ENCODE peak calls at places on chromosomes 11 and 22, in ten cellular contexts. A, X, L, Z, F, G, P, O, N and U are unnamed samples.
A peak's percentile ranks its signal among the peaks of the same experiment; 100 is the strongest.

GRCh38 chr11:83046626-83047172 is 25.0 kb downstream of the RAB30 start:
- DNase-seq in A (no peak), P (no peak), N (no peak), F (no peak), O (no peak), X (no peak), Z (peak; percentile 37), L (no peak), G (no peak), U (no peak)

GRCh38 chr11:2901854-2902783 is 16.5 kb upstream of the CDKN1C start:
- DNase-seq in L (peak; percentile 93), A (peak; percentile 69), F (peak; percentile 93), P (peak; percentile 98), X (peak; percentile 64), N (peak; percentile 42), Z (peak; percentile 87), G (peak; percentile 96), O (peak; percentile 79), U (peak; percentile 46)

GRCh38 chr22:21443057-21443734 is 24.0 kb upstream of the TMEM191C start:
- DNase-seq in G (peak; percentile 11), F (no peak), L (peak; percentile 3), N (no peak), O (no peak), A (no peak), P (no peak), X (no peak), Z (no peak), U (no peak)

GRCh38 chr11:10323793-10324170 is 18.9 kb downstream of the ADM start:
- DNase-seq in O (no peak), P (no peak), N (no peak), X (no peak), F (no peak), G (no peak), Z (peak; percentile 47), A (no peak), L (no peak), U (no peak)

GRCh38 chr11:107696140-107696539 is 15.7 kb downstream of the SLN start:
- DNase-seq in Z (peak; percentile 97), X (no peak), G (no peak), P (peak; percentile 9), N (peak; percentile 82), F (no peak), A (peak; percentile 61), O (no peak), L (no peak), U (peak; percentile 96)

GRCh38 chr11:77047007-77047927 is 13.1 kb downstream of the B3GNT6 start:
- DNase-seq in X (peak; percentile 93), L (peak; percentile 91), A (peak; percentile 82), Z (peak; percentile 91), O (peak; percentile 84), P (peak; percentile 50), G (peak; percentile 74), F (peak; percentile 47), N (peak; percentile 65), U (peak; percentile 76)

GRCh38 chr11:91972665-91973266 is 251.9 kb upstream of the FAT3 start:
- DNase-seq in Z (no peak), L (no peak), X (no peak), A (no peak), G (no peak), N (no peak), P (no peak), F (no peak), O (no peak), U (no peak)

GRCh38 chr22:50544746-50545253 is 899 bp upstream of the KLHDC7B start:
- DNase-seq in Z (no peak), L (no peak), G (peak; percentile 19), A (no peak), F (no peak), O (no peak), X (no peak), P (no peak), N (no peak), U (no peak)

GRCh38 chr11:72711141-72711540 is 36.9 kb upstream of the PDE2A start:
- DNase-seq in Z (no peak), G (no peak), O (no peak), N (no peak), A (no peak), L (no peak), P (no peak), F (no peak), X (no peak), U (no peak)

GRCh38 chr22:39144101-39144815 is 8.2 kb downstream of the CBX7 start:
- DNase-seq in O (peak; percentile 61), L (peak; percentile 39), A (no peak), P (peak; percentile 47), G (no peak), F (no peak), X (no peak), Z (peak; percentile 30), N (no peak), U (no peak)

GRCh38 chr11:18368236-18368635 is 26.1 kb upstream of the LDHA start:
- DNase-seq in Z (peak; percentile 69), A (no peak), L (no peak), N (no peak), G (no peak), O (no peak), X (no peak), F (no peak), P (peak; percentile 30), U (no peak)

GRCh38 chr11:5129457-5129877 is 8.7 kb downstream of the OR52A5 start:
- DNase-seq in N (no peak), A (no peak), O (no peak), P (no peak), L (no peak), X (no peak), Z (peak; percentile 36), F (no peak), G (no peak), U (no peak)

GRCh38 chr11:15615412-15616096 is 500.8 kb downstream of the INSC start:
- DNase-seq in Z (no peak), L (peak; percentile 36), P (no peak), A (no peak), G (no peak), N (no peak), O (no peak), F (no peak), X (peak; percentile 22), U (no peak)

GRCh38 chr11:94762208-94762607 is 5.9 kb upstream of the AMOTL1 start:
- DNase-seq in Z (no peak), G (no peak), P (no peak), O (no peak), X (no peak), F (no peak), L (no peak), A (no peak), N (no peak), U (no peak)

GRCh38 chr22:36873614-36874308 is 13.0 kb downstream of the NCF4 start:
- DNase-seq in N (no peak), Z (peak; percentile 45), A (peak; percentile 22), L (peak; percentile 43), P (peak; percentile 21), X (no peak), O (no peak), G (peak; percentile 39), F (peak; percentile 29), U (peak; percentile 19)

GRCh38 chr11:135075740-135076139 is 663.7 kb upstream of the B3GAT1 start:
- DNase-seq in X (no peak), A (no peak), O (peak; percentile 48), F (peak; percentile 71), L (no peak), G (peak; percentile 58), N (no peak), Z (peak; percentile 5), P (no peak), U (no peak)